ENCODE peak calls at places on chromosomes 11 and 22, in nine cellular contexts. One of them, this sample, is unnamed.

GRCh38 chr22:35649026-35649553 is 844 bp downstream of the APOL6 start:
- DNase-seq in A549: no peak
- DNase-seq in NCI-H1930: no peak
- DNase-seq in endothelial cell: no peak
- DNase-seq in OCI-LY7: peak; percentile 54
- DNase-seq in substantia nigra: no peak
- DNase-seq in caudate nucleus: no peak
- DNase-seq in activated CD4-positive, alpha-beta T cell treated with anti-CD3 and anti-CD28 coated beads, Interleukin-2, amount 10 ng/mL, durations not matched to agents 7 days and 5 days: no peak
- DNase-seq in activated CD8-positive, alpha-beta memory T cell treated with anti-CD3 and anti-CD28 coated beads for 1 hour: no peak
- DNase-seq in this sample: no peak

GRCh38 chr11:70478194-70478890 is 80.0 kb downstream of the CTTN start:
- DNase-seq in activated CD8-positive, alpha-beta memory T cell treated with anti-CD3 and anti-CD28 coated beads for 1 hour: no peak
- DNase-seq in endothelial cell: no peak
- DNase-seq in substantia nigra: no peak
- DNase-seq in NCI-H1930: no peak
- DNase-seq in caudate nucleus: no peak
- DNase-seq in activated CD4-positive, alpha-beta T cell treated with anti-CD3 and anti-CD28 coated beads, Interleukin-2, amount 10 ng/mL, durations not matched to agents 7 days and 5 days: no peak
- DNase-seq in A549: no peak
- DNase-seq in OCI-LY7: no peak
- DNase-seq in this sample: no peak

GRCh38 chr11:21037836-21038235 is 368.4 kb downstream of the NELL1 start:
- DNase-seq in substantia nigra: no peak
- DNase-seq in caudate nucleus: no peak
- DNase-seq in A549: no peak
- DNase-seq in activated CD4-positive, alpha-beta T cell treated with anti-CD3 and anti-CD28 coated beads, Interleukin-2, amount 10 ng/mL, durations not matched to agents 7 days and 5 days: no peak
- DNase-seq in activated CD8-positive, alpha-beta memory T cell treated with anti-CD3 and anti-CD28 coated beads for 1 hour: no peak
- DNase-seq in OCI-LY7: no peak
- DNase-seq in endothelial cell: no peak
- DNase-seq in NCI-H1930: no peak
- DNase-seq in this sample: no peak

GRCh38 chr11:106309070-106309684 is 231.7 kb downstream of the AASDHPPT start:
- DNase-seq in caudate nucleus: no peak
- DNase-seq in OCI-LY7: no peak
- DNase-seq in A549: no peak
- DNase-seq in NCI-H1930: no peak
- DNase-seq in endothelial cell: no peak
- DNase-seq in activated CD4-positive, alpha-beta T cell treated with anti-CD3 and anti-CD28 coated beads, Interleukin-2, amount 10 ng/mL, durations not matched to agents 7 days and 5 days: no peak
- DNase-seq in activated CD8-positive, alpha-beta memory T cell treated with anti-CD3 and anti-CD28 coated beads for 1 hour: no peak
- DNase-seq in substantia nigra: no peak
- DNase-seq in this sample: no peak

GRCh38 chr11:35390737-35391682 is 28.3 kb downstream of the SLC1A2 start:
- DNase-seq in activated CD8-positive, alpha-beta memory T cell treated with anti-CD3 and anti-CD28 coated beads for 1 hour: no peak
- DNase-seq in substantia nigra: no peak
- DNase-seq in OCI-LY7: no peak
- DNase-seq in NCI-H1930: no peak
- DNase-seq in caudate nucleus: no peak
- DNase-seq in activated CD4-positive, alpha-beta T cell treated with anti-CD3 and anti-CD28 coated beads, Interleukin-2, amount 10 ng/mL, durations not matched to agents 7 days and 5 days: peak; percentile 10
- DNase-seq in endothelial cell: no peak
- DNase-seq in A549: peak; percentile 73
- DNase-seq in this sample: peak; percentile 77

GRCh38 chr22:46842606-46843005 is 80.2 kb downstream of the TBC1D22A start:
- DNase-seq in OCI-LY7: no peak
- DNase-seq in substantia nigra: no peak
- DNase-seq in NCI-H1930: no peak
- DNase-seq in caudate nucleus: no peak
- DNase-seq in activated CD8-positive, alpha-beta memory T cell treated with anti-CD3 and anti-CD28 coated beads for 1 hour: no peak
- DNase-seq in A549: no peak
- DNase-seq in endothelial cell: no peak
- DNase-seq in activated CD4-positive, alpha-beta T cell treated with anti-CD3 and anti-CD28 coated beads, Interleukin-2, amount 10 ng/mL, durations not matched to agents 7 days and 5 days: no peak
- DNase-seq in this sample: no peak

GRCh38 chr11:114282488-114282887 is 13.7 kb upstream of the NNMT start:
- DNase-seq in endothelial cell: no peak
- DNase-seq in OCI-LY7: no peak
- DNase-seq in activated CD4-positive, alpha-beta T cell treated with anti-CD3 and anti-CD28 coated beads, Interleukin-2, amount 10 ng/mL, durations not matched to agents 7 days and 5 days: no peak
- DNase-seq in NCI-H1930: no peak
- DNase-seq in caudate nucleus: no peak
- DNase-seq in A549: no peak
- DNase-seq in substantia nigra: no peak
- DNase-seq in activated CD8-positive, alpha-beta memory T cell treated with anti-CD3 and anti-CD28 coated beads for 1 hour: no peak
- DNase-seq in this sample: no peak

GRCh38 chr11:27319065-27319464 is 44.0 kb downstream of the CCDC34 start:
- DNase-seq in substantia nigra: no peak
- DNase-seq in A549: peak; percentile 66
- DNase-seq in NCI-H1930: no peak
- DNase-seq in endothelial cell: no peak
- DNase-seq in OCI-LY7: no peak
- DNase-seq in activated CD8-positive, alpha-beta memory T cell treated with anti-CD3 and anti-CD28 coated beads for 1 hour: no peak
- DNase-seq in activated CD4-positive, alpha-beta T cell treated with anti-CD3 and anti-CD28 coated beads, Interleukin-2, amount 10 ng/mL, durations not matched to agents 7 days and 5 days: no peak
- DNase-seq in caudate nucleus: no peak
- DNase-seq in this sample: peak; percentile 27

GRCh38 chr11:134737563-134738510 is 325.8 kb upstream of the B3GAT1 start:
- DNase-seq in OCI-LY7: no peak
- DNase-seq in caudate nucleus: no peak
- DNase-seq in endothelial cell: no peak
- DNase-seq in activated CD8-positive, alpha-beta memory T cell treated with anti-CD3 and anti-CD28 coated beads for 1 hour: no peak
- DNase-seq in substantia nigra: no peak
- DNase-seq in A549: no peak
- DNase-seq in activated CD4-positive, alpha-beta T cell treated with anti-CD3 and anti-CD28 coated beads, Interleukin-2, amount 10 ng/mL, durations not matched to agents 7 days and 5 days: no peak
- DNase-seq in NCI-H1930: no peak
- DNase-seq in this sample: no peak

GRCh38 chr11:60125962-60126585 is 37.6 kb downstream of the MS4A2 start:
- DNase-seq in caudate nucleus: no peak
- DNase-seq in endothelial cell: no peak
- DNase-seq in activated CD8-positive, alpha-beta memory T cell treated with anti-CD3 and anti-CD28 coated beads for 1 hour: no peak
- DNase-seq in A549: no peak
- DNase-seq in OCI-LY7: no peak
- DNase-seq in NCI-H1930: no peak
- DNase-seq in activated CD4-positive, alpha-beta T cell treated with anti-CD3 and anti-CD28 coated beads, Interleukin-2, amount 10 ng/mL, durations not matched to agents 7 days and 5 days: no peak
- DNase-seq in substantia nigra: no peak
- DNase-seq in this sample: no peak

GRCh38 chr11:62853279-62853965 is 14.0 kb upstream of the WDR74 start:
- DNase-seq in OCI-LY7: no peak
- DNase-seq in A549: no peak
- DNase-seq in caudate nucleus: no peak
- DNase-seq in endothelial cell: no peak
- DNase-seq in activated CD4-positive, alpha-beta T cell treated with anti-CD3 and anti-CD28 coated beads, Interleukin-2, amount 10 ng/mL, durations not matched to agents 7 days and 5 days: peak; percentile 40
- DNase-seq in substantia nigra: no peak
- DNase-seq in NCI-H1930: no peak
- DNase-seq in activated CD8-positive, alpha-beta memory T cell treated with anti-CD3 and anti-CD28 coated beads for 1 hour: no peak
- DNase-seq in this sample: no peak

GRCh38 chr11:114622858-114623257 is 27.3 kb upstream of the NXPE4 start:
- DNase-seq in NCI-H1930: no peak
- DNase-seq in OCI-LY7: no peak
- DNase-seq in activated CD8-positive, alpha-beta memory T cell treated with anti-CD3 and anti-CD28 coated beads for 1 hour: no peak
- DNase-seq in substantia nigra: no peak
- DNase-seq in caudate nucleus: no peak
- DNase-seq in A549: no peak
- DNase-seq in activated CD4-positive, alpha-beta T cell treated with anti-CD3 and anti-CD28 coated beads, Interleukin-2, amount 10 ng/mL, durations not matched to agents 7 days and 5 days: no peak
- DNase-seq in endothelial cell: no peak
- DNase-seq in this sample: no peak

GRCh38 chr11:47270331-47271271 is 668 bp downstream of the MADD start:
- DNase-seq in A549: peak; percentile 57
- DNase-seq in endothelial cell: peak; percentile 21
- DNase-seq in OCI-LY7: peak; percentile 55
- DNase-seq in NCI-H1930: no peak
- DNase-seq in activated CD4-positive, alpha-beta T cell treated with anti-CD3 and anti-CD28 coated beads, Interleukin-2, amount 10 ng/mL, durations not matched to agents 7 days and 5 days: peak; percentile 43
- DNase-seq in activated CD8-positive, alpha-beta memory T cell treated with anti-CD3 and anti-CD28 coated beads for 1 hour: no peak
- DNase-seq in caudate nucleus: no peak
- DNase-seq in substantia nigra: no peak
- DNase-seq in this sample: peak; percentile 44

GRCh38 chr11:34251640-34251980 is 106.2 kb downstream of the ABTB2 start:
- DNase-seq in NCI-H1930: no peak
- DNase-seq in activated CD8-positive, alpha-beta memory T cell treated with anti-CD3 and anti-CD28 coated beads for 1 hour: no peak
- DNase-seq in A549: no peak
- DNase-seq in caudate nucleus: no peak
- DNase-seq in OCI-LY7: no peak
- DNase-seq in substantia nigra: no peak
- DNase-seq in activated CD4-positive, alpha-beta T cell treated with anti-CD3 and anti-CD28 coated beads, Interleukin-2, amount 10 ng/mL, durations not matched to agents 7 days and 5 days: no peak
- DNase-seq in endothelial cell: no peak
- DNase-seq in this sample: no peak

GRCh38 chr11:69659591-69659990 is 15.6 kb downstream of the LTO1 start:
- DNase-seq in activated CD8-positive, alpha-beta memory T cell treated with anti-CD3 and anti-CD28 coated beads for 1 hour: no peak
- DNase-seq in NCI-H1930: no peak
- DNase-seq in caudate nucleus: no peak
- DNase-seq in A549: no peak
- DNase-seq in activated CD4-positive, alpha-beta T cell treated with anti-CD3 and anti-CD28 coated beads, Interleukin-2, amount 10 ng/mL, durations not matched to agents 7 days and 5 days: no peak
- DNase-seq in endothelial cell: no peak
- DNase-seq in OCI-LY7: no peak
- DNase-seq in substantia nigra: no peak
- DNase-seq in this sample: no peak

GRCh38 chr11:6572215-6572614 is 31.2 kb downstream of the RRP8 start:
- DNase-seq in substantia nigra: no peak
- DNase-seq in endothelial cell: no peak
- DNase-seq in activated CD4-positive, alpha-beta T cell treated with anti-CD3 and anti-CD28 coated beads, Interleukin-2, amount 10 ng/mL, durations not matched to agents 7 days and 5 days: no peak
- DNase-seq in A549: no peak
- DNase-seq in activated CD8-positive, alpha-beta memory T cell treated with anti-CD3 and anti-CD28 coated beads for 1 hour: no peak
- DNase-seq in caudate nucleus: no peak
- DNase-seq in OCI-LY7: no peak
- DNase-seq in NCI-H1930: no peak
- DNase-seq in this sample: peak; percentile 75

GRCh38 chr22:33274214-33274828 is 216.1 kb upstream of the SYN3 start:
- DNase-seq in NCI-H1930: no peak
- DNase-seq in substantia nigra: no peak
- DNase-seq in activated CD4-positive, alpha-beta T cell treated with anti-CD3 and anti-CD28 coated beads, Interleukin-2, amount 10 ng/mL, durations not matched to agents 7 days and 5 days: peak; percentile 16
- DNase-seq in endothelial cell: peak; percentile 67
- DNase-seq in activated CD8-positive, alpha-beta memory T cell treated with anti-CD3 and anti-CD28 coated beads for 1 hour: no peak
- DNase-seq in OCI-LY7: peak; percentile 87
- DNase-seq in A549: peak; percentile 22
- DNase-seq in caudate nucleus: no peak
- DNase-seq in this sample: no peak

GRCh38 chr22:35313311-35314121 is 13.8 kb downstream of the TOM1 start:
- DNase-seq in A549: peak; percentile 53
- DNase-seq in substantia nigra: no peak
- DNase-seq in endothelial cell: no peak
- DNase-seq in NCI-H1930: no peak
- DNase-seq in activated CD4-positive, alpha-beta T cell treated with anti-CD3 and anti-CD28 coated beads, Interleukin-2, amount 10 ng/mL, durations not matched to agents 7 days and 5 days: no peak
- DNase-seq in OCI-LY7: no peak
- DNase-seq in caudate nucleus: no peak
- DNase-seq in activated CD8-positive, alpha-beta memory T cell treated with anti-CD3 and anti-CD28 coated beads for 1 hour: no peak
- DNase-seq in this sample: peak; percentile 66

GRCh38 chr11:132848336-132848735 is 684.0 kb downstream of the OPCML start:
- DNase-seq in NCI-H1930: no peak
- DNase-seq in A549: no peak
- DNase-seq in activated CD4-positive, alpha-beta T cell treated with anti-CD3 and anti-CD28 coated beads, Interleukin-2, amount 10 ng/mL, durations not matched to agents 7 days and 5 days: no peak
- DNase-seq in substantia nigra: no peak
- DNase-seq in endothelial cell: no peak
- DNase-seq in caudate nucleus: no peak
- DNase-seq in OCI-LY7: no peak
- DNase-seq in activated CD8-positive, alpha-beta memory T cell treated with anti-CD3 and anti-CD28 coated beads for 1 hour: no peak
- DNase-seq in this sample: no peak

GRCh38 chr11:115919341-115920086 is 415.3 kb upstream of the CADM1 start:
- DNase-seq in substantia nigra: no peak
- DNase-seq in OCI-LY7: no peak
- DNase-seq in A549: peak; percentile 16
- DNase-seq in NCI-H1930: no peak
- DNase-seq in activated CD8-positive, alpha-beta memory T cell treated with anti-CD3 and anti-CD28 coated beads for 1 hour: no peak
- DNase-seq in caudate nucleus: no peak
- DNase-seq in endothelial cell: no peak
- DNase-seq in activated CD4-positive, alpha-beta T cell treated with anti-CD3 and anti-CD28 coated beads, Interleukin-2, amount 10 ng/mL, durations not matched to agents 7 days and 5 days: no peak
- DNase-seq in this sample: no peak

This sample was measured in fibroblast of gingiva.